ENCODE peak calls at places on chromosomes 3 and 15, in six cellular contexts. D is GM12878, U is K562, B is GM12891, J is H1, C is HepG2. T is an unnamed sample.
A peak's percentile ranks its signal among the peaks of the same experiment; 100 is the strongest.

GRCh38 chr3:36734742-36735141 is 29.6 kb downstream of the DCLK3 start:
- DNase-seq in D (no peak), U (no peak), B (no peak), J (no peak), C (no peak), T (no peak)

GRCh38 chr15:24772709-24773373 is 97.3 kb downstream of the NPAP1 start:
- DNase-seq in D (no peak), U (peak; percentile 13), B (peak; percentile 10), J (peak; percentile 79), C (peak; percentile 67), T (no peak)

GRCh38 chr3:52178537-52178936 is 19.4 kb upstream of the ALAS1 start:
- DNase-seq in D (no peak), U (no peak), B (no peak), J (no peak), C (no peak), T (no peak)

GRCh38 chr3:66073464-66074141 is 34.9 kb upstream of the MAGI1 start:
- DNase-seq in D (no peak), U (no peak), B (no peak), J (no peak), C (peak; percentile 88), T (no peak)

GRCh38 chr3:140344601-140345000 is 333.3 kb upstream of the TRIM42 start:
- DNase-seq in D (no peak), U (no peak), B (no peak), J (no peak), C (no peak), T (no peak)

GRCh38 chr3:79937567-79937966 is 169.8 kb upstream of the ROBO1 start:
- DNase-seq in D (no peak), U (no peak), B (no peak), J (no peak), C (no peak), T (no peak)

GRCh38 chr3:147404000-147404799 is 2.1 kb downstream of the ZIC4 start:
- DNase-seq in D (no peak), U (no peak), B (no peak), J (peak; percentile 47), C (no peak), T (no peak)

GRCh38 chr3:50340404-50341329 is at the start of gene RASSF1:
- DNase-seq in D (no peak), U (peak; percentile 68), B (peak; percentile 73), J (peak; percentile 66), C (no peak), T (peak; percentile 80)

GRCh38 chr3:147404800-147405551 is 1.4 kb downstream of the ZIC4 start:
- DNase-seq in D (no peak), U (no peak), B (no peak), J (peak; percentile 70), C (no peak), T (no peak)

GRCh38 chr15:90497912-90498311 is 31.8 kb upstream of the CRTC3 start:
- DNase-seq in D (no peak), U (no peak), B (no peak), J (no peak), C (no peak), T (no peak)

GRCh38 chr3:43214616-43215015 is 71.7 kb upstream of the SNRK start:
- DNase-seq in D (no peak), U (no peak), B (no peak), J (no peak), C (no peak), T (no peak)

GRCh38 chr3:58288011-58288728 is 17.9 kb upstream of the RPP14 start:
- DNase-seq in D (no peak), U (no peak), B (no peak), J (no peak), C (peak; percentile 51), T (no peak)

GRCh38 chr3:108495717-108496116 is 14.7 kb downstream of the MYH15 start:
- DNase-seq in D (no peak), U (no peak), B (no peak), J (no peak), C (no peak), T (no peak)

GRCh38 chr3:94909726-94910125 is 846.9 kb downstream of the NSUN3 start:
- DNase-seq in D (no peak), U (no peak), B (no peak), J (no peak), C (no peak), T (no peak)

GRCh38 chr3:27560484-27561056 is 76.4 kb upstream of the SLC4A7 start:
- DNase-seq in D (no peak), U (no peak), B (no peak), J (no peak), C (no peak), T (no peak)

GRCh38 chr15:64092864-64093626 is 593 bp downstream of the CIAO2A start:
- DNase-seq in D (no peak), U (peak; percentile 63), B (no peak), J (peak; percentile 73), C (peak; percentile 72), T (no peak)

GRCh38 chr3:42686832-42687650 is 1.7 kb downstream of the KLHL40 start:
- DNase-seq in D (no peak), U (no peak), B (no peak), J (no peak), C (no peak), T (no peak)

GRCh38 chr3:190378240-190378891 is 9.6 kb upstream of the CLDN16 start:
- DNase-seq in D (no peak), U (no peak), B (no peak), J (no peak), C (no peak), T (no peak)

GRCh38 chr3:57757642-57758297 is 1.7 kb downstream of the SLMAP start:
- DNase-seq in D (no peak), U (peak; percentile 17), B (no peak), J (no peak), C (peak; percentile 43), T (no peak)

GRCh38 chr3:172591171-172591605 is 68.0 kb upstream of the TNFSF10 start:
- DNase-seq in D (no peak), U (no peak), B (no peak), J (no peak), C (no peak), T (no peak)

GRCh38 chr15:89472785-89473256 is 23.6 kb downstream of the RHCG start:
- DNase-seq in D (no peak), U (peak; percentile 72), B (peak; percentile 72), J (peak; percentile 95), C (peak; percentile 56), T (peak; percentile 64)

GRCh38 chr3:127065561-127066270 is 82.8 kb downstream of the PLXNA1 start:
- DNase-seq in D (no peak), U (no peak), B (no peak), J (no peak), C (no peak), T (no peak)
- TF ChIP-seq POLR2AphosphoS5 in D (no peak), U (no peak), B (no peak), J (no peak), C (no peak), T (no peak)

GRCh38 chr3:126245811-126246727 is 65.7 kb upstream of the ALDH1L1 start:
- DNase-seq in D (no peak), U (peak; percentile 32), B (no peak), J (peak; percentile 70), C (peak; percentile 48), T (no peak)
- TF ChIP-seq TAF1 in D (no peak), U (no peak), B (no peak), J (no peak), C (no peak), T (no peak)

DNA sequence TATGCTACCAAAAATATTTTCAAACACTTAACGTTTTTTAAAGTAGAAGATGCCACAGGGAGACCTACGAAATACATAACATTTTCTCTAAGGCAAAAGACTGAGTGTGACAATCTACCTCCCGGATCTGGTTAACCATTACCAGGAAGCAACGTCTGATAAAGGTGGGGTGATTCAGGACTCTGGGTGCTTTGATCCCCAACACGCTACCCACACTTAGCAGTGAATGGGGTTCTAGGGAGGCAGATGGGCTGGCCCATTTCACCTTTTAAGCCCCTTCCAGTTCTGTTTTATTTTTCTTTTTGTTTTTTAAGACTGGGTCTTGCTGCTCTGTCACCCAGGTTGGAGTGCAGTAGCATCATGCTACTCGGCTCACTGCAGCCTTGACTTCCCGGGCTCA is 39.5 kb downstream of the EIF4E3 start:
- DNase-seq in D (no peak), U (no peak), B (no peak), J (no peak), C (no peak), T (no peak)
- TF ChIP-seq POLR2A in D (no peak), U (no peak), B (no peak), J (no peak), C (no peak), T (no peak)

GRCh38 chr15:96497951-96498350 is 167.5 kb downstream of the NR2F2 start:
- DNase-seq in D (no peak), U (no peak), B (no peak), J (no peak), C (no peak), T (no peak)

GRCh38 chr15:96500491-96500890 is 170.0 kb downstream of the NR2F2 start:
- DNase-seq in D (no peak), U (no peak), B (no peak), J (no peak), C (no peak), T (no peak)

GRCh38 chr15:96495386-96495785 is 164.9 kb downstream of the NR2F2 start:
- DNase-seq in D (no peak), U (no peak), B (no peak), J (no peak), C (no peak), T (no peak)

GRCh38 chr15:96494530-96494929 is 164.0 kb downstream of the NR2F2 start:
- DNase-seq in D (no peak), U (no peak), B (no peak), J (no peak), C (no peak), T (no peak)
- TF ChIP-seq POLR2AphosphoS5 in D (no peak), U (no peak), B (no peak), J (no peak), C (no peak), T (no peak)

DNA sequence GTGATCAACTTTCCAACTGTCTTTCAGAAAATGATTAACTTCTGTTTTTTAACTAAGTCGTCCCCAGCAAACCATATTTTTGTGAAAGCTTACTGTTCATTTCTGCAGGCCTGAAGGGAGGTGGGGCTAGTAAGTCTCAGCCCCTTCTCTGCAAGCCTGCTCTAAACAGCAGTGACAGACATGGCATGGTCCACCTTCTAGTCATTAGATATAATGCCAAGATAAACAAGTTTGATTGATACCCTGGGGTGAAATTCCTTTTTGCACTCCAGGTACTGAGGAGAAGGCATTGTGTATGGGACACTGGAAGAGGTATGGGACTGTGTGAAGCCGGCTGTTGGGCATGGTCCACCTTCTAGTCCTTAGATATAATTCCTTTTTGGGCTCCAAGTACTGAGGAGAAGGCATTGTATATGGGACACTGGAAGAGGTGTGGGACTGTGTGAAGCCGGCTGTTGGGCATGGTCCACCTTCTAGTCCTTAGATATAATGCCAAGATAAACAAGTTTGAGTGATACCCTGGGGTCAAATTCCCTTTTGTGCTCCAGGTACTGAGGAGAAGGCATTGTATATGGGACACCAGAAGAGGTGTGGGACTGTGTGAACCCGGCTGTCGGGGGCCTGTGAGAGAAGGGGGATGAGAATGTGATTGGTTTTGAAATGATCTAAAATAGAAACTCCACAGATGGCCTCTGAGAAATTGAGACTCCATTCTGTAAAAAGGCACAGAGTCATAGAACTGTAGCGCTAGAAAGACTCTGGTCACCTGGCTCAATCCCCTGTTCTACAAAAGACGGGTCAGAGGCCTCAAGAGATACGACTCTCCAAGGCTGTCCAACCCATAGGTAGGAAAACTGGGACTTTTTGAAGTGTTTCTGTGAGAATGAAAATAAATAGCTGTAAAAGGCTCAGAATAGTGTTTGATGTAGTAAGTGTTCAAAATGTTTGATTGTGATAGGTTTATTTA is 11.4 kb upstream of the TMC3 start:
- DNase-seq in D (no peak), U (no peak), B (no peak), J (no peak), C (peak; percentile 55), T (no peak)
- TF ChIP-seq TAF1 in D (no peak), U (no peak), B (no peak), J (no peak), C (no peak), T (no peak)

T was measured in GM12892.